ENCODE peak calls at places on chromosomes 1 and 21, in seven cellular contexts. D is activated CD4-positive, alpha-beta T cell treated with anti-CD3 and anti-CD28 coated beads, Interleukin-2, amount 10 ng/mL, durations not matched to agents 7 days and 5 days; Z is Calu3; G is AG08396; R is esophagus squamous epithelium; T is GM23248; P is mucosa of descending colon. Q is an unnamed sample.

GRCh38 chr21:33330726-33331125 is 6.0 kb downstream of the IFNAR1 start:
- DNase-seq in D (no peak), Z (no peak), G (no peak), R (no peak), T (no peak), P (no peak), Q (no peak)

GRCh38 chr1:65674522-65674921 is 118.2 kb upstream of the PDE4B start:
- DNase-seq in D (no peak), Z (no peak), G (no peak), R (no peak), T (no peak), P (no peak), Q (no peak)

GRCh38 chr21:34567574-34567973 is 47.3 kb downstream of the RCAN1 start:
- DNase-seq in D (no peak), Z (no peak), G (no peak), R (no peak), T (no peak), P (no peak), Q (no peak)

GRCh38 chr21:26115899-26116298 is 54.7 kb downstream of the APP start:
- DNase-seq in D (no peak), Z (no peak), G (no peak), R (no peak), T (peak), P (no peak), Q (peak)

GRCh38 chr1:10832703-10833102 is 36.3 kb upstream of the CASZ1 start:
- DNase-seq in D (no peak), Z (no peak), G (no peak), R (no peak), T (no peak), P (no peak), Q (no peak)

GRCh38 chr1:34292472-34292871 is 115.8 kb downstream of the C1orf94 start:
- DNase-seq in D (no peak), Z (no peak), G (peak), R (no peak), T (no peak), P (no peak), Q (no peak)

GRCh38 chr1:205588691-205589445 is 42.9 kb downstream of the ELK4 start:
- DNase-seq in D (no peak), Z (peak), G (peak), R (no peak), T (peak), P (no peak), Q (peak)

GRCh38 chr21:29130234-29130993 is at the start of gene MAP3K7CL:
- DNase-seq in D (no peak), Z (no peak), G (peak), R (no peak), T (peak), P (peak), Q (peak)

GRCh38 chr1:46380004-46380403 is 14.1 kb upstream of the FAAH start:
- DNase-seq in D (no peak), Z (no peak), G (no peak), R (no peak), T (no peak), P (no peak), Q (no peak)

GRCh38 chr1:117171900-117172501 is 38.7 kb downstream of the VTCN1 start:
- DNase-seq in D (no peak), Z (peak), G (no peak), R (no peak), T (peak), P (peak), Q (peak)

GRCh38 chr1:205440476-205441317 is 15.1 kb downstream of the BLACAT1 start:
- DNase-seq in D (peak), Z (peak), G (no peak), R (no peak), T (peak), P (peak), Q (peak)

GRCh38 chr1:48093147-48093546 is 96.0 kb upstream of the TRABD2B start:
- DNase-seq in D (no peak), Z (no peak), G (no peak), R (no peak), T (no peak), P (no peak), Q (no peak)

GRCh38 chr1:1215266-1215676 is 1.3 kb upstream of the TNFRSF4 start:
- DNase-seq in D (no peak), Z (no peak), G (no peak), R (no peak), T (no peak), P (no peak), Q (no peak)

GRCh38 chr21:42444745-42445059 is 41.0 kb downstream of the UBASH3A start:
- DNase-seq in D (no peak), Z (no peak), G (no peak), R (no peak), T (no peak), P (no peak), Q (no peak)

GRCh38 chr1:180948357-180948756 is 35.7 kb downstream of the KIAA1614 start:
- DNase-seq in D (no peak), Z (no peak), G (no peak), R (no peak), T (no peak), P (no peak), Q (no peak)

GRCh38 chr1:93594603-93594880 is 87.1 kb downstream of the BCAR3 start:
- DNase-seq in D (no peak), Z (no peak), G (no peak), R (no peak), T (no peak), P (no peak), Q (no peak)

GRCh38 chr1:177585492-177586220 is 384.2 kb downstream of the SEC16B start:
- DNase-seq in D (no peak), Z (peak), G (no peak), R (no peak), T (peak), P (no peak), Q (no peak)

GRCh38 chr1:175887981-175888428 is 144.6 kb upstream of the TNR start:
- DNase-seq in D (peak), Z (peak), G (peak), R (no peak), T (peak), P (no peak), Q (peak)

GRCh38 chr1:151815716-151816327 is 10.6 kb upstream of the LINGO4 start:
- DNase-seq in D (peak), Z (no peak), G (no peak), R (no peak), T (no peak), P (peak), Q (no peak)

GRCh38 chr1:211247921-211248320 is 11.2 kb upstream of the RCOR3 start:
- DNase-seq in D (no peak), Z (no peak), G (no peak), R (no peak), T (no peak), P (no peak), Q (peak)

GRCh38 chr21:17270234-17270633 is 242.6 kb upstream of the CXADR start:
- DNase-seq in D (no peak), Z (no peak), G (peak), R (no peak), T (peak), P (no peak), Q (peak)

GRCh38 chr1:12314328-12314903 is 84.6 kb downstream of the VPS13D start:
- DNase-seq in D (no peak), Z (no peak), G (peak), R (no peak), T (peak), P (no peak), Q (peak)

GRCh38 chr1:110164951-110165350 is 14.7 kb downstream of the SLC6A17 start:
- DNase-seq in D (no peak), Z (no peak), G (no peak), R (no peak), T (no peak), P (no peak), Q (no peak)

GRCh38 chr1:51607676-51608075 is 9.2 kb upstream of the OSBPL9 start:
- DNase-seq in D (no peak), Z (no peak), G (no peak), R (no peak), T (no peak), P (no peak), Q (no peak)

GRCh38 chr1:44532567-44532944 is 127.5 kb downstream of the RNF220 start:
- DNase-seq in D (no peak), Z (no peak), G (no peak), R (no peak), T (no peak), P (no peak), Q (no peak)

GRCh38 chr1:240562779-240563178 is 49.2 kb downstream of the GREM2 start:
- DNase-seq in D (no peak), Z (no peak), G (no peak), R (no peak), T (no peak), P (no peak), Q (no peak)

Q was measured in H4.